ENCODE peak calls at places on chromosome 12, in four cellular contexts. N is HepG2, Z is GM12878, C is K562. L is an unnamed sample.

GRCh38 chr12:99332936-99333591 is 314.5 kb upstream of the GARIN6 start:
- DNase-seq in N (no peak), Z (no peak), C (no peak), L (no peak)

GRCh38 chr12:65670775-65671174 is 153.5 kb upstream of the HMGA2 start:
- DNase-seq in N (no peak), Z (no peak), C (no peak), L (no peak)

GRCh38 chr12:42320796-42321195 is 5.1 kb downstream of the ZCRB1 start:
- DNase-seq in N (no peak), Z (no peak), C (no peak), L (no peak)

GRCh38 chr12:111311011-111311410 is 57.9 kb downstream of the PHETA1 start:
- DNase-seq in N (no peak), Z (no peak), C (no peak), L (no peak)

GRCh38 chr12:118290130-118290529 is 82.6 kb downstream of the TAOK3 start:
- DNase-seq in N (no peak), Z (no peak), C (no peak), L (no peak)

GRCh38 chr12:113439606-113440030 is 17.4 kb downstream of the SDSL start:
- DNase-seq in N (peak; percentile 40), Z (no peak), C (peak; percentile 77), L (no peak)

GRCh38 chr12:89861086-89861485 is 152.4 kb upstream of the ATP2B1 start:
- DNase-seq in N (no peak), Z (no peak), C (no peak), L (no peak)

GRCh38 chr12:62543741-62544140 is 77.1 kb downstream of the MON2 start:
- DNase-seq in N (no peak), Z (no peak), C (no peak), L (no peak)

GRCh38 chr12:5534800-5535199 is 102.9 kb downstream of the NTF3 start:
- DNase-seq in N (no peak), Z (no peak), C (no peak), L (no peak)

GRCh38 chr12:97923546-97923945 is 460.9 kb downstream of the RMST start:
- DNase-seq in N (no peak), Z (no peak), C (no peak), L (no peak)

GRCh38 chr12:5171701-5172100 is 128.0 kb downstream of the KCNA5 start:
- DNase-seq in N (peak; percentile 18), Z (no peak), C (no peak), L (peak; percentile 61)

GRCh38 chr12:53103860-53104305 is 597 bp downstream of the SOAT2 start:
- DNase-seq in N (peak; percentile 83), Z (peak; percentile 44), C (peak; percentile 30), L (no peak)
- TF ChIP-seq CBX5 in N (peak; percentile 35), Z (no peak), C (no peak), L (no peak)

DNA sequence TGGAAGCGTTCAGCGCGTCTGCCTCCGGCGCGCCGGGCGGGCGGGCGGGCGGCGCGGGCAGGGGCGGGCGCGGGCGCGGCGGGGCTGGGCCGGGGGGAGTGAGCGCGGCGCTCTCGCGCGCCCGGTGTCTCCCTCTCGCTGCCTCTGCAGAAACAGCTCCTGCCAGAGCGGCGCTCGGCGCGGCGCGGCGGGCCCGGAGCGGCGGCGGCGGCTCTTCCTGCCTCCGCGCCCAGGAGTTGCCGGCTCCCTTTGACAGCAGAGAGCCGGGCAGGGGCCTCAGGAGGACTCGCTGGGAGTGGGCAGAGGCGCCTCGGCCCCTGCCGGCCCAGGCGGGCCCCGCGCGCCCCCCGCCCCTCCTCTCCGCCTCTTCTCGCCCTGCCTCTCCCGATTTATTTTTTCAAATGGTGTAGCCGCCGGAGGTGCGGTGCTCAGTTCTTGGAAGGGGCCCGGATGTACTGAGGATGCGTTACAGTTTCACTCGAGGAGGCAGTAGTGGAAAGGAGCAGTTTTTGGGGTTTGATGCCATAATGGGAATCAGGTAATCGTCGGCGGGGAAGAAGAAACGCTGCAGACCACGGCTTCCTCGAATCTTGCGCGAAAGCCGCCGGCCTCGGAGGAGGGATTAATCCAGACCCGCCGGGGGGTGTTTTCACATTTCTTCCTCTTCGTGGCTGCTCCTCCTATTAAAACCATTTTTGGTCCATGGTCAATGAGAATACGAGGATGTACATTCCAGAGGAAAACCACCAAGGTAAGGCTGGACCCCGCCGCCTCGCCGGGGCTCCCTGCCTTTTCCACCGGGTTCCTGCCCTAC is at the start of gene CACNA1C:
- DNase-seq in N (no peak), Z (no peak), C (no peak), L (peak; percentile 72)
- TF ChIP-seq EZH2 in N (peak; percentile 97), Z (peak; percentile 98), C (no peak), L (peak; percentile 38)

DNA sequence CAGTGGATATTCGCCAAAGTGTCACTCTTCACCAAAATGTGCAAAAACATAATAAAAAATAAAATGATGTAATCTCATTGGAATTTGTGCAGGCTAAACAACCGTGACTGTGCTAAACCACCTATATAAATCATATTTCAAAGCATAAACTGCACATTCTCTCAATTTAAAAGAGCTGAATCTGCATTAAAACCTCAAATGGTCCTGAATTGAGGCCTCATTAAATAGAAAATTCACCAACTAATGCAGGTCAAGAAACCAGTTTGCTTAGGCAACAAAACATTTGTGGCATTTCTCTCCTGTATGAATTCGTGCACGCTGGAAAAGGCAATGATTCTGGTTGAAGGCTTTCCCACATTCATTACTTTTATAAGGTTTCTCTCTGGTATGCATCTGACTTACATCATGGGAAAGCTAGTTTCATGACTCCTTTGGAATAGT is 80.1 kb upstream of the IFNG-AS1 start:
- DNase-seq in N (no peak), Z (no peak), C (no peak), L (no peak)
- TF ChIP-seq CBX5 in N (no peak), Z (no peak), C (no peak), L (no peak)

DNA sequence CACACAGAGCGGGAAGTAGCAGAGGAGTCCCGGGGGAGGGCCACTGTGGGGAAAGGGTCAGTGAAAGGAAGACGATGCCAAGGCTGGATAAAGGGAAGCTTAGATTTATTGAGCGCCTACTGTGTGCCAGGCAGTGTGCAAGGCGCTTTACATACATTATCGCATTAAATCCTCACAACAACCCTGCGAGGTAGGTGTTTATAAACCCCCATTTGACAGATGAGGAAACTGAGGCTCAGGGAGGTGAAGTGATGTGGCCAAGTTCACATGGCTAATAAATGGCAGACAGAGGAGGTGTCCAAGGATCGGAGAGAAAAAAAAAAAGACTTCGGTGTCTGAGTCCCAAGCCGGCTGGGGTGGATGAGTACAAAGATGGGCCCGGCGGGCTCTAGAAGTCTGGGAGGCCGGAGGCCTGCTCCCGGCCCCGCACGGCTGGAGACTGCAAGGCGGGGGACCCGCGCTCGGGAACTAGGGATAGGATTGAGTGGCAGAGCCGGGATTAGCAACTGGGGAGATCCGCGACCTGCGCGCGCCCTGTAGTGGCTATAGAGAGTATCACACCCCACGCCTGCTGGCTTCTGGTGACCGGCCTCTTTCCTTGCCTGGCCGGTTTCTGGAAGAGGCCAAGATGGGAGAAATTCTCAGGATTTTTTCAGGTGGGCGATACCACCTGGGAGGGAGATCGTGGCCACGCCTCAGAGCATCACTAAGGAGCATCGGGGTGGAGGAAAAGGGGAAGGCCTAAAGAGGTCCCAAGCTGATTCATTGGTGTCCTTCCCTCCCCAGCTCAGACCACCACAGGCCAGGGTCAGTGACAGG is 3.9 kb downstream of the DDN start:
- DNase-seq in N (peak; percentile 67), Z (no peak), C (peak; percentile 87), L (peak; percentile 92)
- TF ChIP-seq EZH2 in N (no peak), Z (no peak), C (no peak), L (no peak)

GRCh38 chr12:122064780-122065588 is 13.6 kb upstream of the MLXIP start:
- DNase-seq in N (peak; percentile 69), Z (no peak), C (peak; percentile 77), L (no peak)
- TF ChIP-seq CBX5 in N (no peak), Z (no peak), C (no peak), L (no peak)

GRCh38 chr12:80938397-80938796 is 663 bp upstream of the LIN7A start:
- DNase-seq in N (peak; percentile 64), Z (no peak), C (no peak), L (no peak)

GRCh38 chr12:80936353-80936641 is 1.4 kb downstream of the LIN7A start:
- DNase-seq in N (no peak), Z (no peak), C (no peak), L (no peak)

GRCh38 chr12:80937391-80938238 is at the start of gene LIN7A:
- DNase-seq in N (peak; percentile 18), Z (no peak), C (no peak), L (no peak)

GRCh38 chr12:80935076-80935475 is 2.7 kb downstream of the LIN7A start:
- DNase-seq in N (no peak), Z (no peak), C (no peak), L (no peak)

DNA sequence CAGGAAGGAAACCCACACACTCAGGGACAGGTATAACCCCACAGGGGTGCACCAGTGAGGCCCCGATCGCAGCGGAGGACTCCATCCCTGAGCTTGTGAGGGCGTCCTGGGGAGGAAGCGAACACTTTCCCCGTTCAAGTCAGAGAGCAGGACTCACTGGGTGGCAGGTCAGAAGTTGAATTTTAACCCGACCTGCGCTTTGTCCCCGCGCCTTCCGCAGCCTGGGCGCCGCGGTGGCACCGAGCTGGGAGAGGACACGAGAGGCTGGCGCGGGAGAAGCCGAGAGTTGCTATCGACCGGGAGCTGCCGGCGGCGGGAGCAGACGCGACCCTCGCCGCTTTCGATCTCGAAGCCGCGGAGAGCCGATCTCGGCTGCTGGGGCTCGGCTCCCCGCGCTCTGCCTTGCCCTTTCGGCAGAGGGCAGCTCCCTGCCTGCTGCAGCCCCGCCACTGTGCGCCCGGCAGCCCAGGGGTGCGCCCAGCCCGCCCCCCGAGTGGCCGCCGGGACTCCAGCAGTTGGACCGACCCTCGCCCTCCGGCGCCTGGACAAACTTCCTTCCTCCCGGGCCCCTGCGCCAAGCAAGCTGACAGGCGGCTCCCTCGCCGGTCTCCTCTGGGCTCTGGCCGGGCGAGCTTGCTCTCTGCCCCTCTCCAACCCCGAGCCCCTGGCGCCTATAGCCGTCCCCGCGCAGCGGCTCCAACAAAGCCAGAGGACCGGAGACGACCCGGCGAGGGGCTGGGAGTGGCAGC is 918 bp downstream of the LIN7A start:
- DNase-seq in N (peak; percentile 79), Z (no peak), C (no peak), L (peak; percentile 85)
- TF ChIP-seq EZH2 in N (no peak), Z (no peak), C (no peak), L (no peak)

DNA sequence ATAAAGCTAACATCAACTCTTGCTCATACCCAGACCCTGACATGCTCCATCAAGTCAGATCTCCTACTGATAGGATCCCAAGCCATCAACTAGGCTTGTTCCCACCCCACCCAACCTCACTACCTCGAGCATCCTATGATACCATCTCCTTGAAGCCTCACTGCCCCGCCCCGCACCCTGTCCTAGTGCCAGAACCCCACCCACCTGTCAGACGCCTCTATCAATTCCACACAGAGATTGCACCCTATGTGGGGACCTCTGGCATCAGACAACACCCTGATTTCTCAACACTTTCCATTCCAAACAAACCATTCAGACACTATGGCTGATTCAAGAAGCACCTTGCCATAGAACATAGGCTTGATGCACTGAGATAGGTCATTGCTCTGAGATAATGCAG is 3.1 kb upstream of the GLTP start:
- DNase-seq in N (no peak), Z (no peak), C (peak; percentile 32), L (no peak)
- TF ChIP-seq CBX5 in N (no peak), Z (no peak), C (no peak), L (no peak)

DNA sequence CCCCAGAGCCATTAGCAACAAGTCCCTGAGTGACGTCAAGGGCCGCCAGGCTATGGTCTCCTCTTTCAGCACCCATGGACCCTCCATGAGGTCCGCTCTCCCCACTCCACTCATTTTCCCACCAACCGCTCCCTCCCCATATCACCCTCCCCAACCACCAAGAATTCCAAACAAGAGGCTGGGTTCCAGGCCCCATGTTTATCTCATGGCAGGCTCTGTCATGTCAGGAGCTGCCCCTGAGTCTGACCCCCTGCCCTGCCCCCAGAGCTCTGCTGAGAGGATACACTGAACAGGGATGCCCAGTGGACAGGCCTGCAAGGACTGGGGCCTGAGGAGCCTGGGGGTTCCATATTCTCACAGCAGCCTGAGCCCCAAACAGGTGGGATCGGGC is 21.6 kb upstream of the SMUG1 start:
- DNase-seq in N (no peak), Z (no peak), C (no peak), L (no peak)
- TF ChIP-seq EZH2 in N (no peak), Z (no peak), C (no peak), L (no peak)